ENCODE peak calls at places on chromosomes 13 and 19, in ten cellular contexts. One of them, this sample, is unnamed.

GRCh38 chr13:110714798-110715394 is 1.4 kb downstream of the ING1 start:
- DNase-seq in AG04449: no peak
- DNase-seq in amniotic stem cell: no peak
- DNase-seq in left ventricle myocardium superior: peak; percentile 80
- DNase-seq in GM13977: no peak
- DNase-seq in NCI-H510A treated with DMSO at 0.1 percent for 48 hours: peak; percentile 84
- DNase-seq in omental fat pad: peak; percentile 31
- DNase-seq in stimulated activated CD4-positive, alpha-beta T cell treated with anti-CD3 and anti-CD28 coated beads, Interleukin-1b, Interleukin-23, amount 100 ng/mL, for 24 hours: peak; percentile 13
- DNase-seq in upper lobe of right lung: peak; percentile 85
- DNase-seq in fibroblast of mammary gland: peak; percentile 34
- DNase-seq in this sample: peak; percentile 40

GRCh38 chr19:31304877-31305312 is 44.3 kb downstream of the TSHZ3 start:
- DNase-seq in upper lobe of right lung: peak; percentile 50
- DNase-seq in stimulated activated CD4-positive, alpha-beta T cell treated with anti-CD3 and anti-CD28 coated beads, Interleukin-1b, Interleukin-23, amount 100 ng/mL, for 24 hours: no peak
- DNase-seq in NCI-H510A treated with DMSO at 0.1 percent for 48 hours: no peak
- DNase-seq in left ventricle myocardium superior: no peak
- DNase-seq in amniotic stem cell: no peak
- DNase-seq in omental fat pad: no peak
- DNase-seq in GM13977: no peak
- DNase-seq in AG04449: no peak
- DNase-seq in fibroblast of mammary gland: peak; percentile 44
- DNase-seq in this sample: no peak

GRCh38 chr13:21885714-21886224 is 214.9 kb downstream of the FGF9 start:
- DNase-seq in stimulated activated CD4-positive, alpha-beta T cell treated with anti-CD3 and anti-CD28 coated beads, Interleukin-1b, Interleukin-23, amount 100 ng/mL, for 24 hours: no peak
- DNase-seq in amniotic stem cell: no peak
- DNase-seq in omental fat pad: no peak
- DNase-seq in NCI-H510A treated with DMSO at 0.1 percent for 48 hours: no peak
- DNase-seq in AG04449: no peak
- DNase-seq in fibroblast of mammary gland: no peak
- DNase-seq in GM13977: no peak
- DNase-seq in upper lobe of right lung: no peak
- DNase-seq in left ventricle myocardium superior: no peak
- DNase-seq in this sample: no peak

GRCh38 chr19:38839816-38840582 is 8.4 kb upstream of the ECH1 start:
- DNase-seq in fibroblast of mammary gland: no peak
- DNase-seq in AG04449: no peak
- DNase-seq in stimulated activated CD4-positive, alpha-beta T cell treated with anti-CD3 and anti-CD28 coated beads, Interleukin-1b, Interleukin-23, amount 100 ng/mL, for 24 hours: no peak
- DNase-seq in NCI-H510A treated with DMSO at 0.1 percent for 48 hours: no peak
- DNase-seq in GM13977: no peak
- DNase-seq in upper lobe of right lung: no peak
- DNase-seq in left ventricle myocardium superior: no peak
- DNase-seq in amniotic stem cell: no peak
- DNase-seq in omental fat pad: no peak
- DNase-seq in this sample: no peak

GRCh38 chr19:10010247-10010691 is at the start of gene COL5A3:
- DNase-seq in amniotic stem cell: no peak
- DNase-seq in stimulated activated CD4-positive, alpha-beta T cell treated with anti-CD3 and anti-CD28 coated beads, Interleukin-1b, Interleukin-23, amount 100 ng/mL, for 24 hours: no peak
- DNase-seq in left ventricle myocardium superior: peak; percentile 84
- DNase-seq in upper lobe of right lung: peak; percentile 70
- DNase-seq in NCI-H510A treated with DMSO at 0.1 percent for 48 hours: no peak
- DNase-seq in omental fat pad: no peak
- DNase-seq in GM13977: no peak
- DNase-seq in AG04449: no peak
- DNase-seq in fibroblast of mammary gland: peak; percentile 84
- DNase-seq in this sample: no peak

GRCh38 chr13:110266983-110267382 is 40.0 kb downstream of the COL4A1 start:
- DNase-seq in stimulated activated CD4-positive, alpha-beta T cell treated with anti-CD3 and anti-CD28 coated beads, Interleukin-1b, Interleukin-23, amount 100 ng/mL, for 24 hours: no peak
- DNase-seq in GM13977: no peak
- DNase-seq in NCI-H510A treated with DMSO at 0.1 percent for 48 hours: no peak
- DNase-seq in fibroblast of mammary gland: no peak
- DNase-seq in omental fat pad: no peak
- DNase-seq in left ventricle myocardium superior: no peak
- DNase-seq in upper lobe of right lung: no peak
- DNase-seq in AG04449: no peak
- DNase-seq in amniotic stem cell: no peak
- DNase-seq in this sample: no peak

GRCh38 chr13:32330438-32330837 is 15.1 kb downstream of the BRCA2 start:
- DNase-seq in fibroblast of mammary gland: peak; percentile 96
- DNase-seq in amniotic stem cell: no peak
- DNase-seq in AG04449: no peak
- DNase-seq in GM13977: no peak
- DNase-seq in omental fat pad: no peak
- DNase-seq in NCI-H510A treated with DMSO at 0.1 percent for 48 hours: no peak
- DNase-seq in upper lobe of right lung: no peak
- DNase-seq in stimulated activated CD4-positive, alpha-beta T cell treated with anti-CD3 and anti-CD28 coated beads, Interleukin-1b, Interleukin-23, amount 100 ng/mL, for 24 hours: no peak
- DNase-seq in left ventricle myocardium superior: no peak
- DNase-seq in this sample: no peak

GRCh38 chr13:45367358-45367757 is 26.4 kb upstream of the TPT1 start:
- DNase-seq in amniotic stem cell: peak; percentile 81
- DNase-seq in AG04449: peak; percentile 31
- DNase-seq in stimulated activated CD4-positive, alpha-beta T cell treated with anti-CD3 and anti-CD28 coated beads, Interleukin-1b, Interleukin-23, amount 100 ng/mL, for 24 hours: peak; percentile 65
- DNase-seq in GM13977: peak; percentile 88
- DNase-seq in NCI-H510A treated with DMSO at 0.1 percent for 48 hours: no peak
- DNase-seq in upper lobe of right lung: peak; percentile 69
- DNase-seq in left ventricle myocardium superior: no peak
- DNase-seq in omental fat pad: peak; percentile 53
- DNase-seq in fibroblast of mammary gland: peak; percentile 94
- DNase-seq in this sample: no peak

GRCh38 chr13:101152184-101152583 is 264.1 kb downstream of the NALCN start:
- DNase-seq in left ventricle myocardium superior: no peak
- DNase-seq in upper lobe of right lung: no peak
- DNase-seq in GM13977: no peak
- DNase-seq in omental fat pad: no peak
- DNase-seq in NCI-H510A treated with DMSO at 0.1 percent for 48 hours: peak; percentile 18
- DNase-seq in fibroblast of mammary gland: no peak
- DNase-seq in stimulated activated CD4-positive, alpha-beta T cell treated with anti-CD3 and anti-CD28 coated beads, Interleukin-1b, Interleukin-23, amount 100 ng/mL, for 24 hours: no peak
- DNase-seq in AG04449: no peak
- DNase-seq in amniotic stem cell: no peak
- DNase-seq in this sample: no peak

GRCh38 chr13:73274147-73274546 is 215.3 kb downstream of the KLF5 start:
- DNase-seq in AG04449: peak; percentile 58
- DNase-seq in upper lobe of right lung: no peak
- DNase-seq in NCI-H510A treated with DMSO at 0.1 percent for 48 hours: no peak
- DNase-seq in GM13977: no peak
- DNase-seq in omental fat pad: no peak
- DNase-seq in left ventricle myocardium superior: no peak
- DNase-seq in amniotic stem cell: peak; percentile 9
- DNase-seq in stimulated activated CD4-positive, alpha-beta T cell treated with anti-CD3 and anti-CD28 coated beads, Interleukin-1b, Interleukin-23, amount 100 ng/mL, for 24 hours: no peak
- DNase-seq in fibroblast of mammary gland: no peak
- DNase-seq in this sample: no peak

GRCh38 chr13:28718186-28718537 is 608 bp downstream of the SLC46A3 start:
- DNase-seq in GM13977: no peak
- DNase-seq in NCI-H510A treated with DMSO at 0.1 percent for 48 hours: peak; percentile 11
- DNase-seq in upper lobe of right lung: no peak
- DNase-seq in stimulated activated CD4-positive, alpha-beta T cell treated with anti-CD3 and anti-CD28 coated beads, Interleukin-1b, Interleukin-23, amount 100 ng/mL, for 24 hours: no peak
- DNase-seq in amniotic stem cell: no peak
- DNase-seq in left ventricle myocardium superior: no peak
- DNase-seq in fibroblast of mammary gland: peak; percentile 51
- DNase-seq in AG04449: no peak
- DNase-seq in omental fat pad: no peak
- DNase-seq in this sample: no peak

GRCh38 chr13:77563110-77563509 is 27.6 kb downstream of the SCEL start:
- DNase-seq in omental fat pad: no peak
- DNase-seq in upper lobe of right lung: no peak
- DNase-seq in stimulated activated CD4-positive, alpha-beta T cell treated with anti-CD3 and anti-CD28 coated beads, Interleukin-1b, Interleukin-23, amount 100 ng/mL, for 24 hours: no peak
- DNase-seq in NCI-H510A treated with DMSO at 0.1 percent for 48 hours: no peak
- DNase-seq in GM13977: no peak
- DNase-seq in left ventricle myocardium superior: no peak
- DNase-seq in amniotic stem cell: peak; percentile 6
- DNase-seq in fibroblast of mammary gland: peak; percentile 40
- DNase-seq in AG04449: no peak
- DNase-seq in this sample: no peak

GRCh38 chr19:28737021-28737525 is 475.9 kb downstream of the UQCRFS1 start:
- DNase-seq in omental fat pad: no peak
- DNase-seq in upper lobe of right lung: no peak
- DNase-seq in fibroblast of mammary gland: peak; percentile 57
- DNase-seq in amniotic stem cell: peak; percentile 1
- DNase-seq in stimulated activated CD4-positive, alpha-beta T cell treated with anti-CD3 and anti-CD28 coated beads, Interleukin-1b, Interleukin-23, amount 100 ng/mL, for 24 hours: no peak
- DNase-seq in AG04449: peak; percentile 3
- DNase-seq in GM13977: no peak
- DNase-seq in left ventricle myocardium superior: no peak
- DNase-seq in NCI-H510A treated with DMSO at 0.1 percent for 48 hours: peak; percentile 0
- DNase-seq in this sample: peak; percentile 7

GRCh38 chr19:10036601-10037071 is 23.4 kb downstream of the RDH8 start:
- DNase-seq in omental fat pad: no peak
- DNase-seq in AG04449: no peak
- DNase-seq in stimulated activated CD4-positive, alpha-beta T cell treated with anti-CD3 and anti-CD28 coated beads, Interleukin-1b, Interleukin-23, amount 100 ng/mL, for 24 hours: no peak
- DNase-seq in left ventricle myocardium superior: no peak
- DNase-seq in amniotic stem cell: no peak
- DNase-seq in upper lobe of right lung: no peak
- DNase-seq in NCI-H510A treated with DMSO at 0.1 percent for 48 hours: no peak
- DNase-seq in fibroblast of mammary gland: peak; percentile 17
- DNase-seq in GM13977: no peak
- DNase-seq in this sample: no peak

GRCh38 chr13:21344662-21345176 is 114.4 kb downstream of the ZDHHC20 start:
- DNase-seq in left ventricle myocardium superior: no peak
- DNase-seq in fibroblast of mammary gland: no peak
- DNase-seq in GM13977: no peak
- DNase-seq in AG04449: no peak
- DNase-seq in upper lobe of right lung: no peak
- DNase-seq in amniotic stem cell: no peak
- DNase-seq in stimulated activated CD4-positive, alpha-beta T cell treated with anti-CD3 and anti-CD28 coated beads, Interleukin-1b, Interleukin-23, amount 100 ng/mL, for 24 hours: no peak
- DNase-seq in omental fat pad: no peak
- DNase-seq in NCI-H510A treated with DMSO at 0.1 percent for 48 hours: no peak
- DNase-seq in this sample: no peak

GRCh38 chr19:791605-792360 is 5.5 kb upstream of the PTBP1 start:
- DNase-seq in omental fat pad: no peak
- DNase-seq in NCI-H510A treated with DMSO at 0.1 percent for 48 hours: no peak
- DNase-seq in amniotic stem cell: no peak
- DNase-seq in GM13977: no peak
- DNase-seq in fibroblast of mammary gland: no peak
- DNase-seq in stimulated activated CD4-positive, alpha-beta T cell treated with anti-CD3 and anti-CD28 coated beads, Interleukin-1b, Interleukin-23, amount 100 ng/mL, for 24 hours: no peak
- DNase-seq in AG04449: no peak
- DNase-seq in upper lobe of right lung: no peak
- DNase-seq in left ventricle myocardium superior: no peak
- DNase-seq in this sample: no peak

GRCh38 chr19:4233282-4233853 is 4.0 kb downstream of the EBI3 start:
- DNase-seq in upper lobe of right lung: peak; percentile 77
- DNase-seq in AG04449: no peak
- DNase-seq in amniotic stem cell: no peak
- DNase-seq in left ventricle myocardium superior: peak; percentile 72
- DNase-seq in stimulated activated CD4-positive, alpha-beta T cell treated with anti-CD3 and anti-CD28 coated beads, Interleukin-1b, Interleukin-23, amount 100 ng/mL, for 24 hours: peak; percentile 54
- DNase-seq in GM13977: peak; percentile 55
- DNase-seq in fibroblast of mammary gland: peak; percentile 25
- DNase-seq in omental fat pad: peak; percentile 40
- DNase-seq in NCI-H510A treated with DMSO at 0.1 percent for 48 hours: no peak
- DNase-seq in this sample: no peak

GRCh38 chr13:32736648-32737047 is 150.4 kb downstream of the PDS5B start:
- DNase-seq in left ventricle myocardium superior: no peak
- DNase-seq in upper lobe of right lung: no peak
- DNase-seq in NCI-H510A treated with DMSO at 0.1 percent for 48 hours: no peak
- DNase-seq in GM13977: no peak
- DNase-seq in omental fat pad: no peak
- DNase-seq in fibroblast of mammary gland: peak; percentile 15
- DNase-seq in amniotic stem cell: no peak
- DNase-seq in stimulated activated CD4-positive, alpha-beta T cell treated with anti-CD3 and anti-CD28 coated beads, Interleukin-1b, Interleukin-23, amount 100 ng/mL, for 24 hours: no peak
- DNase-seq in AG04449: no peak
- DNase-seq in this sample: no peak

GRCh38 chr13:21785990-21786389 is 115.1 kb downstream of the FGF9 start:
- DNase-seq in AG04449: no peak
- DNase-seq in GM13977: no peak
- DNase-seq in amniotic stem cell: no peak
- DNase-seq in fibroblast of mammary gland: no peak
- DNase-seq in omental fat pad: no peak
- DNase-seq in stimulated activated CD4-positive, alpha-beta T cell treated with anti-CD3 and anti-CD28 coated beads, Interleukin-1b, Interleukin-23, amount 100 ng/mL, for 24 hours: no peak
- DNase-seq in left ventricle myocardium superior: no peak
- DNase-seq in NCI-H510A treated with DMSO at 0.1 percent for 48 hours: no peak
- DNase-seq in upper lobe of right lung: no peak
- DNase-seq in this sample: no peak

GRCh38 chr19:19541572-19541971 is 3.5 kb downstream of the CILP2 start:
- DNase-seq in left ventricle myocardium superior: no peak
- DNase-seq in GM13977: no peak
- DNase-seq in fibroblast of mammary gland: no peak
- DNase-seq in omental fat pad: no peak
- DNase-seq in upper lobe of right lung: no peak
- DNase-seq in amniotic stem cell: no peak
- DNase-seq in NCI-H510A treated with DMSO at 0.1 percent for 48 hours: no peak
- DNase-seq in AG04449: no peak
- DNase-seq in stimulated activated CD4-positive, alpha-beta T cell treated with anti-CD3 and anti-CD28 coated beads, Interleukin-1b, Interleukin-23, amount 100 ng/mL, for 24 hours: no peak
- DNase-seq in this sample: no peak

GRCh38 chr19:31355330-31356289 is 6.4 kb upstream of the TSHZ3 start:
- DNase-seq in fibroblast of mammary gland: no peak
- DNase-seq in omental fat pad: no peak
- DNase-seq in amniotic stem cell: no peak
- DNase-seq in AG04449: no peak
- DNase-seq in NCI-H510A treated with DMSO at 0.1 percent for 48 hours: no peak
- DNase-seq in stimulated activated CD4-positive, alpha-beta T cell treated with anti-CD3 and anti-CD28 coated beads, Interleukin-1b, Interleukin-23, amount 100 ng/mL, for 24 hours: no peak
- DNase-seq in upper lobe of right lung: no peak
- DNase-seq in left ventricle myocardium superior: no peak
- DNase-seq in GM13977: no peak
- DNase-seq in this sample: no peak

GRCh38 chr13:27634791-27635190 is 13.1 kb downstream of the POLR1D start:
- DNase-seq in upper lobe of right lung: no peak
- DNase-seq in AG04449: no peak
- DNase-seq in stimulated activated CD4-positive, alpha-beta T cell treated with anti-CD3 and anti-CD28 coated beads, Interleukin-1b, Interleukin-23, amount 100 ng/mL, for 24 hours: no peak
- DNase-seq in GM13977: no peak
- DNase-seq in fibroblast of mammary gland: no peak
- DNase-seq in NCI-H510A treated with DMSO at 0.1 percent for 48 hours: no peak
- DNase-seq in omental fat pad: no peak
- DNase-seq in amniotic stem cell: no peak
- DNase-seq in left ventricle myocardium superior: no peak
- DNase-seq in this sample: no peak

GRCh38 chr13:102597029-102598015 is 536 bp downstream of the TPP2 start:
- DNase-seq in stimulated activated CD4-positive, alpha-beta T cell treated with anti-CD3 and anti-CD28 coated beads, Interleukin-1b, Interleukin-23, amount 100 ng/mL, for 24 hours: no peak
- DNase-seq in left ventricle myocardium superior: no peak
- DNase-seq in NCI-H510A treated with DMSO at 0.1 percent for 48 hours: peak; percentile 4
- DNase-seq in GM13977: peak; percentile 26
- DNase-seq in amniotic stem cell: peak; percentile 1
- DNase-seq in AG04449: no peak
- DNase-seq in omental fat pad: no peak
- DNase-seq in fibroblast of mammary gland: no peak
- DNase-seq in upper lobe of right lung: no peak
- DNase-seq in this sample: peak; percentile 16

GRCh38 chr19:18651738-18652137 is 14.9 kb downstream of the KLHL26 start:
- DNase-seq in GM13977: no peak
- DNase-seq in NCI-H510A treated with DMSO at 0.1 percent for 48 hours: no peak
- DNase-seq in left ventricle myocardium superior: peak; percentile 23
- DNase-seq in fibroblast of mammary gland: no peak
- DNase-seq in stimulated activated CD4-positive, alpha-beta T cell treated with anti-CD3 and anti-CD28 coated beads, Interleukin-1b, Interleukin-23, amount 100 ng/mL, for 24 hours: no peak
- DNase-seq in omental fat pad: no peak
- DNase-seq in amniotic stem cell: no peak
- DNase-seq in upper lobe of right lung: no peak
- DNase-seq in AG04449: no peak
- DNase-seq in this sample: no peak

GRCh38 chr13:20672772-20673171 is 30.7 kb upstream of the IL17D start:
- DNase-seq in amniotic stem cell: no peak
- DNase-seq in omental fat pad: no peak
- DNase-seq in fibroblast of mammary gland: peak; percentile 59
- DNase-seq in stimulated activated CD4-positive, alpha-beta T cell treated with anti-CD3 and anti-CD28 coated beads, Interleukin-1b, Interleukin-23, amount 100 ng/mL, for 24 hours: no peak
- DNase-seq in upper lobe of right lung: no peak
- DNase-seq in left ventricle myocardium superior: no peak
- DNase-seq in AG04449: peak; percentile 26
- DNase-seq in GM13977: no peak
- DNase-seq in NCI-H510A treated with DMSO at 0.1 percent for 48 hours: no peak
- DNase-seq in this sample: no peak

GRCh38 chr19:52590728-52591127 is 20.6 kb downstream of the ZNF701 start:
- DNase-seq in fibroblast of mammary gland: no peak
- DNase-seq in omental fat pad: no peak
- DNase-seq in amniotic stem cell: no peak
- DNase-seq in left ventricle myocardium superior: no peak
- DNase-seq in GM13977: no peak
- DNase-seq in NCI-H510A treated with DMSO at 0.1 percent for 48 hours: no peak
- DNase-seq in AG04449: no peak
- DNase-seq in stimulated activated CD4-positive, alpha-beta T cell treated with anti-CD3 and anti-CD28 coated beads, Interleukin-1b, Interleukin-23, amount 100 ng/mL, for 24 hours: no peak
- DNase-seq in upper lobe of right lung: no peak
- DNase-seq in this sample: no peak

GRCh38 chr19:7159105-7159933 is 89.8 kb downstream of the ZNF557 start:
- DNase-seq in omental fat pad: no peak
- DNase-seq in stimulated activated CD4-positive, alpha-beta T cell treated with anti-CD3 and anti-CD28 coated beads, Interleukin-1b, Interleukin-23, amount 100 ng/mL, for 24 hours: no peak
- DNase-seq in NCI-H510A treated with DMSO at 0.1 percent for 48 hours: no peak
- DNase-seq in GM13977: no peak
- DNase-seq in upper lobe of right lung: no peak
- DNase-seq in AG04449: peak; percentile 92
- DNase-seq in amniotic stem cell: no peak
- DNase-seq in left ventricle myocardium superior: peak; percentile 80
- DNase-seq in fibroblast of mammary gland: peak; percentile 91
- DNase-seq in this sample: peak; percentile 85

GRCh38 chr13:19782049-19782726 is 557 bp downstream of the PSPC1 start:
- DNase-seq in left ventricle myocardium superior: peak; percentile 76
- DNase-seq in upper lobe of right lung: peak; percentile 83
- DNase-seq in GM13977: peak; percentile 53
- DNase-seq in amniotic stem cell: peak; percentile 32
- DNase-seq in omental fat pad: peak; percentile 31
- DNase-seq in fibroblast of mammary gland: peak; percentile 40
- DNase-seq in stimulated activated CD4-positive, alpha-beta T cell treated with anti-CD3 and anti-CD28 coated beads, Interleukin-1b, Interleukin-23, amount 100 ng/mL, for 24 hours: peak; percentile 15
- DNase-seq in AG04449: no peak
- DNase-seq in NCI-H510A treated with DMSO at 0.1 percent for 48 hours: no peak
- DNase-seq in this sample: peak; percentile 43